ENCODE peak calls at places on chromosomes 1 and 21, in seven cellular contexts. S is ecto neural progenitor cell; I is stimulated activated CD4-positive, alpha-beta T cell treated with anti-CD3 and anti-CD28 coated beads, Interleukin-4, amount 100 ng/mL, for 1 hour; J is stimulated activated CD8-positive, alpha-beta memory T cell treated with anti-CD3 and anti-CD28 coated beads, Interleukin-15, amount 100 ng/mL, for 1 hour; R is non-pigmented ciliary epithelial cell; Q is nucleus accumbens; Z is Calu3. B is an unnamed sample.

GRCh38 chr1:24725209-24725651 is 20.0 kb upstream of the CLIC4 start:
- DNase-seq in J (no peak), Z (peak; percentile 13), R (no peak), Q (no peak), S (peak; percentile 69), I (no peak), B (no peak)

GRCh38 chr1:65147424-65148177 is 402 bp upstream of the AK4 start:
- DNase-seq in Z (peak; percentile 61), R (no peak), Q (no peak), S (peak; percentile 66), I (peak; percentile 38), J (no peak), B (peak; percentile 49)

GRCh38 chr1:179296831-179297377 is 3.3 kb downstream of the SOAT1 start:
- DNase-seq in Q (no peak), Z (no peak), R (no peak), J (no peak), I (no peak), S (no peak), B (no peak)

GRCh38 chr1:230350208-230350921 is 75.8 kb downstream of the PGBD5 start:
- DNase-seq in Z (no peak), S (no peak), J (no peak), I (no peak), R (no peak), Q (no peak), B (no peak)

GRCh38 chr1:159821171-159821867 is 5.4 kb upstream of the SLAMF8 start:
- DNase-seq in J (no peak), R (no peak), Z (no peak), Q (no peak), I (no peak), S (no peak), B (no peak)

GRCh38 chr1:97489834-97490233 is 431.0 kb downstream of the DPYD start:
- DNase-seq in Z (peak; percentile 11), S (no peak), Q (no peak), J (no peak), R (peak; percentile 19), I (no peak), B (no peak)

GRCh38 chr1:198121058-198121829 is 35.6 kb upstream of the NEK7 start:
- DNase-seq in J (no peak), Q (no peak), Z (peak; percentile 76), R (peak; percentile 85), S (no peak), I (no peak), B (no peak)

GRCh38 chr1:222543817-222544216 is 4.1 kb downstream of the HHIPL2 start:
- DNase-seq in J (no peak), Q (no peak), I (no peak), Z (no peak), S (peak; percentile 55), R (no peak), B (peak; percentile 27)

GRCh38 chr21:20169812-20170576 is 828.2 kb upstream of the NCAM2 start:
- DNase-seq in R (no peak), I (no peak), S (no peak), J (no peak), Z (no peak), Q (no peak), B (no peak)

GRCh38 chr1:98176414-98176813 is 255.6 kb upstream of the DPYD start:
- DNase-seq in S (no peak), I (no peak), R (no peak), Z (no peak), J (no peak), Q (no peak), B (no peak)

GRCh38 chr1:9320520-9321479 is 28.1 kb downstream of the SPSB1 start:
- DNase-seq in Z (no peak), Q (no peak), S (no peak), I (no peak), J (no peak), R (no peak), B (no peak)

GRCh38 chr1:77605246-77606026 is 77.0 kb downstream of the ZZZ3 start:
- DNase-seq in S (no peak), Q (peak; percentile 22), I (no peak), Z (peak; percentile 51), R (no peak), J (no peak), B (no peak)

GRCh38 chr1:119453021-119453420 is 38.1 kb downstream of the HSD3B2 start:
- DNase-seq in S (no peak), R (no peak), Q (no peak), Z (no peak), J (no peak), I (no peak), B (no peak)

GRCh38 chr1:151277249-151277648 is 4.8 kb upstream of the ZNF687 start:
- DNase-seq in Q (no peak), Z (no peak), I (no peak), R (no peak), S (no peak), J (no peak), B (no peak)

B was measured in HuH-7.5.